ENCODE peak calls at places on chromosomes 16 and 17, in four cellular contexts. M is bronchial epithelial cell, O is Peyer's patch, Y is sigmoid colon. H is an unnamed sample. For H3K27me3, the result is how much of the 10 kb centered on the place peaks cover.

GRCh38 chr17:10295728-10296343 is 77.0 kb downstream of the MYH13 start:
- DNase-seq in Y (no peak), O (no peak), M (peak), H (no peak)

GRCh38 chr16:28930652-28931051 is 1.1 kb upstream of the CD19 start:
- DNase-seq in M (no peak), Y (no peak), O (no peak), H (peak)

GRCh38 chr16:11636172-11636721 is 32.0 kb upstream of the SNN start:
- DNase-seq in M (peak), Y (no peak), O (no peak), H (no peak)

GRCh38 chr17:46736100-46736499 is 82.4 kb downstream of the WNT3 start:
- DNase-seq in O (no peak), Y (no peak), M (no peak), H (peak)

GRCh38 chr17:75645501-75645888 is 12.3 kb downstream of the SMIM5 start:
- DNase-seq in M (peak), O (no peak), Y (peak), H (no peak)

GRCh38 chr16:69190046-69190588 is 3.2 kb downstream of the SNTB2 start:
- DNase-seq in O (no peak), Y (no peak), M (no peak), H (no peak)

GRCh38 chr17:57900991-57901743 is 51.3 kb upstream of the MRPS23 start:
- DNase-seq in Y (no peak), M (peak), O (no peak), H (no peak)

GRCh38 chr17:38881600-38882191 is 11.8 kb downstream of the LASP1 start:
- DNase-seq in Y (peak), M (no peak), O (no peak), H (no peak)

GRCh38 chr17:81517339-81518112 is 4.9 kb upstream of the ACTG1 start:
- DNase-seq in M (no peak), O (no peak), Y (no peak), H (peak)

GRCh38 chr17:12041316-12041715 is 20.6 kb downstream of the MAP2K4 start:
- DNase-seq in Y (no peak), O (no peak), M (peak), H (no peak)

GRCh38 chr17:83198366-83199341 is 119.2 kb downstream of the METRNL start:
- DNase-seq in Y (peak), M (no peak), O (no peak), H (no peak)

GRCh38 chr17:72974605-72975232 is 117.8 kb downstream of the SLC39A11 start:
- DNase-seq in M (peak), Y (no peak), O (no peak), H (no peak)

GRCh38 chr16:89141884-89142267 is 29.7 kb upstream of the CDH15 start:
- DNase-seq in Y (no peak), O (no peak), M (no peak), H (no peak)

GRCh38 chr16:65406076-65406475 is 284.2 kb upstream of the CDH11 start:
- DNase-seq in Y (no peak), M (no peak), O (no peak), H (no peak)

GRCh38 chr17:12290207-12290606 is 269.5 kb downstream of the MAP2K4 start:
- DNase-seq in O (no peak), M (no peak), Y (no peak), H (no peak)

GRCh38 chr17:44878627-44879221 is 20.5 kb downstream of the EFTUD2 start:
- DNase-seq in O (no peak), M (peak), Y (no peak), H (no peak)

GRCh38 chr17:74474043-74474792 is 7.8 kb downstream of the CD300A start:
- DNase-seq in M (no peak), O (no peak), Y (no peak), H (no peak)

GRCh38 chr16:15650698-15651161 is 685 bp downstream of the NDE1 start:
- DNase-seq in O (peak), M (no peak), Y (no peak), H (peak)

GRCh38 chr16:28237754-28238357 is 26.1 kb upstream of the XPO6 start:
- DNase-seq in Y (no peak), O (no peak), M (no peak), H (no peak)

GRCh38 chr17:63954402-63955063 is 18.2 kb downstream of the SCN4A start:
- DNase-seq in M (no peak), O (no peak), Y (no peak), H (peak)

GRCh38 chr17:43443381-43443780 is 40.4 kb upstream of the DHX8 start:
- DNase-seq in O (no peak), Y (no peak), M (no peak), H (no peak)

GRCh38 chr17:73612074-73612473 is 32.2 kb downstream of the SDK2 start:
- DNase-seq in Y (no peak), O (no peak), M (no peak), H (no peak)

GRCh38 chr16:68993885-68994284 is 111.6 kb upstream of the HAS3 start:
- DNase-seq in M (peak), Y (no peak), O (no peak), H (no peak)

DNA sequence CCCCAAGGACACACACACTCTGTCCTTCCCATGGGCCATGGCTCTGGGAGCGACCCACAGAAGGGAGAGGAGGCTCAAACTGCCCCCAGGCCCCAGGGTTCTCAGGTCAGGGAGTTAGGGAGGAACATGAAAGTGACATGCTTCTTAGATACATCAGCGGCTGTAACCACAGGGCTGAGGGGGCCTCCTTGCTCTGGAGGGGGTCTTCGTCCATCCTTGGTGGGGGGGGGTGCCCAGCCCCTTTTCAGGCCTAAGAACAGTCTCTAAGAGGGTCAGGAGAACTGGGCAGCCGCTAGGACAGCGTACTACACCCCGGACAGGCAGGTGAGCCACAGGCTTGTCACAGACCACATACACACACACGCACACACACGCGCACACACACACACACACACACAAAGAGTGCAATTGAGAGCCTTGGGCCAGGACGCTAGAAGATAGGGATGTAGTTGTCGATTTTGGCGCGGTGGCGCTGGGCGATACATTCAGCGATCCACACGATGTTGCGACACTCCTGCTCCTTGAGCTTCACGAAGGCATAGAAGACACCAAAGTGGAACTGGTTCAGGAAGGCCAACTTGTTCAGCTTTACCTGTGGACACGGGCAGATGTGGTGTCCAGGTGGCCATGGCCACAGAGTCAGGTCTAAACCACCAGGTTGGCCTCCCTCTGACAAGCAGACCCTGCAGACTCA is 7.3 kb downstream of the HSD11B2 start:
- DNase-seq in Y (no peak), M (no peak), O (peak), H (no peak)
- H3K4me3 ChIP-seq in Y (no peak), M (no peak), O (no peak), H (no peak)

DNA sequence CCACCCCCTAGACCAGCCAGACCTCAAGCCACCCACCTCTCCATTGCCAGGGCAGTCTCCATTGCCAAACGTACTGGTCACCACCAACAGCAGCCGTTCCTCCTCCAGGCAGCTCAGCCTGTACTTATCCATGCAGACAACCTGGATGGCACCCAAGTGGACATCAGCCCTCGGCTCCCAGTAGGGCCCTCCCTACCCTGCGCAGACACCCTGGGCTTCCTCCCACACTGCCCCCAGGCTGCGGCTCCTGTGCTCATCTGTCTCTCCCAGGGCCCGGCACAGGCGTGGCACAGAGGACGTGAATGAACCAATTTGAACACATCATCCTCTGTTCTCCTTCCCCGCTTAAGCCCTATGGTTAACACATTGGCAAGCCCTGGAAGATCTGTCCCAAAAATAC is 29.5 kb downstream of the NOS2 start:
- DNase-seq in O (no peak), M (no peak), Y (no peak), H (no peak)
- H3K27me3 ChIP-seq in O (under half), M (under half), Y (under half), H (under half)

GRCh38 chr17:62688398-62689140 is 61.1 kb downstream of the MRC2 start:
- DNase-seq in Y (no peak), M (no peak), O (no peak), H (no peak)

GRCh38 chr17:62692159-62692651 is 64.7 kb downstream of the MRC2 start:
- DNase-seq in O (no peak), M (no peak), Y (no peak), H (no peak)

GRCh38 chr17:62687997-62688396 is 60.5 kb downstream of the MRC2 start:
- DNase-seq in Y (no peak), M (no peak), O (no peak), H (no peak)

GRCh38 chr17:62689441-62690167 is 62.1 kb downstream of the MRC2 start:
- DNase-seq in M (no peak), O (no peak), Y (no peak), H (no peak)

DNA sequence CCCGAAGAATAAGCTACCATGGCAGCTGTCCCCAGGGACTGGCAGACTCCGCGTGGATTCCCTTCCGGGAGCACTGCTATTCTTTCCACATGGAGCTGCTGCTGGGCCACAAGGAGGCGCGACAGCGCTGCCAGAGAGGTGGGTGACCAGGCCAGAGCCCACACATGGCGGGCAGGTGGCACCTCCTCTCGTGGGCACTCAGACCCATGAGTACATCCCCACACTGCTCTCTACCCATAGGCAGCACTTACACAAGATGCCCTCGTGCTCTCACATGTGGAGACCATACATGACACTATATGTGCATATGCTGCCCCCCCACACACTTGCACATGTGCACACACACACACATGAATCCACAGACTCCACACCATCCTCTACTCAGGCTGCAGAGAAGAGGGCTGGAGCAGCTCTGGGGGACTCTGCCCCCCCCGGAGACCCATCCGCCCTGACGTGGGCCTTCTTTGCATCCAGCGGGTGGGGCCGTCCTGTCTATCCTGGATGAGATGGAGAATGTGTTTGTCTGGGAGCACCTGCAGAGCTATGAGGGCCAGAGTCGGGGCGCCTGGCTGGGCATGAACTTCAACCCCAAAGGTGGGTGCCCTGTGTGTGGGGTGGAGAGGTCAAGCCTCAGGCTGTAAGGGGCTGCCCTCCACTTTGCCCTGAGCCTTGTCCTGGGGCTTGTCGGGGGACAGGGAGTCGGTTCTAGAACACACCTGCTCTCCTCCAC is 62.9 kb downstream of the MRC2 start:
- DNase-seq in Y (no peak), O (no peak), M (no peak), H (no peak)
- H3K4me3 ChIP-seq in Y (no peak), O (no peak), M (no peak), H (no peak)

GRCh38 chr17:1588781-1589585 is 26.4 kb upstream of the PITPNA start:
- DNase-seq in M (no peak), Y (no peak), O (no peak), H (no peak)
- H3K27me3 ChIP-seq in M (under half), Y (under half), O (under half), H (under half)

GRCh38 chr17:7854851-7855642 is at the start of gene TMEM88:
- DNase-seq in M (no peak), Y (peak), O (no peak), H (no peak)
- H3K4me3 ChIP-seq in M (no peak), Y (peak), O (peak), H (peak)

DNA sequence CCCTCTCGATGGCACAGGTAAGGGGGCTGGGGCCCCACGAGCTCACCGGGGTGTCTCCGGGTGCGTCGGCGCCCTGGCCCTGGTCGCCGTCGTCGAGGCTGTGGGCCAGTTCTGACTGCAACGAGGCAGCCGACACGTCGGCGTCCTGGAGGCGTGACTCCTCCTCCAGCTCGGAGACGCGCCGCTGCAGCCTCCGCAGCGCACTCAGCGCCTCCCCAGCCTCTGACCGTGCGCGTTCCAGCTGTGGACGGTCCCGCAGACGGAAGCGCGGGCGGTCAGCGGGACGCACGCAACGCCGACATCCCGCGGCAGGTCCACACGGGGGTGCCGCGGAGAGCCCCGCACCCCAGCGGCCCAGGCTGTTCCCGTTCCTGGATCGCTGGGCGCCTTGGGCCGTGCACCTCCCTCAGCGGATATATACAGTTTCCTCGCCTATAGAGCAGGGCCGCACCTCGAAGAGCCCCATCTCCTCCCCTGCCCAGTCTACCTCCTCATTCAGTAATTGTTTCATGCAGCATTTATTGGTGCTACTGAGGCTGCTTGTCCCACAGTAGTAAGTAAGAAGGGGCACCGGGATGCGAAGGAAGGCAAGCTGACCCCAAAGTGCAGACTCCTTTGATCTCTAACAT is 5.8 kb downstream of the THOC6 start:
- DNase-seq in Y (no peak), O (no peak), M (peak), H (peak)
- H3K27me3 ChIP-seq in Y (half or more), O (under half), M (under half), H (under half)

DNA sequence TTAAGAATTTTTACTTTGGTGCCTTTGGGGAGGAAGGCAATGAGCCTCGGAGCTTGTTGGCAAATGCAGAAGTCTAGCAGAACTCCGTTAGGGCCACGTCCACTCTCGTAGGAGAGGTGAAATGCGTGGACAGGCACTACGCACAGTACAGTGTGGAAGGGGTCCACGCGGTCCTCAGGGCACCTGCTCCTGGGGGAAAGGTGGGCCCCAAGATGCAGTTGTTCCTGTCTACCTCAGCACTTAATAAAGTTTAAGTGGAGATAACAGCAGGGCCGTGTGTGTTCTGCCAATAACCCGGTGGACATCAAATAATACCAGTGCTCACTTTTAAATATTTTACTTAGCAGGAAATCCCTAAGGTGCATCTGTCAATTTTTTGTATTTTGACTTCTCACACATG is 1.8 kb downstream of the RAB11FIP3 start:
- DNase-seq in M (no peak), O (no peak), Y (no peak), H (no peak)
- H3K4me3 ChIP-seq in M (peak), O (peak), Y (peak), H (peak)

DNA sequence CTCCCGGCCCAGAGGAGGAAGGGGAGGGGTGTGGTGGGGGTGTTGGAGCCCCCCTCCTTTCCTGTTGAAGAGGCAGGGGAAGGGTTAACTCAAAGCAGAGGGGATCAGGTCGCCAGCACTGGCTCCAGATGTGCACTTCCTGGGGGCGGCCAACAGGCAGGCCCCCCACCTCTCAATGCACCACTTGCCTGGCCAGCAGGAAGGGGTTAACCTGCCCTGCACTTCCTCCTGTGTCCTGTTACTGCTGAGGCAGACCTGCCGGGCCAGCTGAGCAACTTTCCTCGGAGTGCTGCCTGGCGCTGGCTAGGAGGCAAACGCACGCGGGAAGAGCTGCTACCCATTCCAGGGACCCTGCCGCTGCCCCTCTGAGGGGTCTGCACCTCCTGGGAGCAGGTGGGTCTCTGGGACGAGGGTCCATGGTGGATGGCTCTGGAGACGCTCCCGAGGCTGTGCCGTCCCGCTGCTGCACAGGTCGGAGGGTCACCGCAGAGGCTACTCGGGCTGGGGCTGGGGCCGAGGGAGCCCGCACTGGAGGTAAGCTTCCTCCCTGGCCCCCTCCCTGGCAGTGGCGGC is at the start of gene EPN3:
- DNase-seq in Y (no peak), M (peak), O (peak), H (no peak)
- H3K27me3 ChIP-seq in Y (half or more), M (under half), O (under half), H (under half)